ENCODE peak calls at places on chromosomes 11 and 22, in five cellular contexts. X is IMR-90; Y is mammary epithelial cell; Q is GM23338; C is effector memory CD4-positive, alpha-beta T cell. B is an unnamed sample. For H3K4me1, the result is how much of the 10 kb centered on the place peaks cover.

GRCh38 chr11:62806611-62807121 is 1.4 kb upstream of the NXF1 start:
- DNase-seq in X (peak), C (no peak), Q (no peak), Y (peak), B (no peak)

GRCh38 chr22:23180301-23180892 is at the start of gene BCR:
- DNase-seq in Y (peak), Q (peak), X (peak), C (peak), B (peak)

GRCh38 chr11:111718436-111719325 is 47.5 kb downstream of the PPP2R1B start:
- DNase-seq in C (no peak), X (peak), Y (peak), Q (no peak), B (peak)

GRCh38 chr11:119699227-119699626 is 29.8 kb downstream of the NECTIN1 start:
- DNase-seq in Y (peak), Q (no peak), C (no peak), X (no peak), B (no peak)

GRCh38 chr22:42172385-42173172 is 42.0 kb upstream of the CYP2D6 start:
- DNase-seq in C (no peak), Q (no peak), Y (no peak), X (peak), B (no peak)

GRCh38 chr11:96393753-96394348 is 4.0 kb downstream of the JRKL start:
- DNase-seq in X (peak), Y (peak), Q (peak), C (no peak), B (peak)

GRCh38 chr11:61855939-61856730 is 28.0 kb downstream of the FADS2 start:
- DNase-seq in X (peak), Y (no peak), Q (no peak), C (no peak), B (no peak)

GRCh38 chr22:28172948-28173360 is 253.9 kb upstream of the PITPNB start:
- DNase-seq in Y (peak), C (no peak), Q (no peak), X (no peak), B (no peak)

GRCh38 chr11:109785714-109786113 is 307.5 kb upstream of the ZC3H12C start:
- DNase-seq in Y (no peak), Q (no peak), C (no peak), X (peak), B (no peak)

GRCh38 chr11:134556186-134556585 is 144.1 kb upstream of the B3GAT1 start:
- DNase-seq in C (no peak), X (no peak), Q (no peak), Y (no peak), B (no peak)

GRCh38 chr11:45815747-45816146 is 10.8 kb downstream of the SLC35C1 start:
- DNase-seq in Y (peak), X (peak), C (no peak), Q (peak), B (no peak)

GRCh38 chr11:61816736-61817455 is at the start of gene FADS1:
- DNase-seq in Q (peak), X (peak), C (peak), Y (peak), B (peak)

GRCh38 chr11:111841370-111842053 is 29.9 kb downstream of the ALG9 start:
- DNase-seq in C (peak), Q (peak), Y (peak), X (peak), B (peak)

GRCh38 chr11:69711824-69712801 is 8.3 kb upstream of the FGF19 start:
- DNase-seq in Y (no peak), C (no peak), Q (peak), X (no peak), B (peak)

GRCh38 chr22:35614404-35614803 is 2.7 kb downstream of the MB start:
- DNase-seq in X (no peak), C (no peak), Q (no peak), Y (no peak), B (no peak)

GRCh38 chr11:119416606-119417580 is 6.1 kb downstream of the THY1 start:
- DNase-seq in Q (peak), Y (peak), C (no peak), X (peak), B (no peak)

GRCh38 chr11:133501643-133502535 is 30.4 kb downstream of the OPCML start:
- DNase-seq in C (no peak), Y (no peak), X (no peak), Q (no peak), B (peak)

GRCh38 chr11:120182790-120183491 is 27.9 kb upstream of the OAF start:
- DNase-seq in C (no peak), Q (peak), X (no peak), Y (no peak), B (no peak)

GRCh38 chr22:27238935-27239510 is 562.5 kb downstream of the MN1 start:
- DNase-seq in Q (no peak), X (peak), C (no peak), Y (peak), B (no peak)

GRCh38 chr22:35380537-35381423 is at the start of gene HMOX1:
- DNase-seq in X (peak), Q (peak), Y (peak), C (no peak), B (peak)

GRCh38 chr11:121810291-121810690 is 305.7 kb downstream of the BLID start:
- DNase-seq in C (no peak), Q (no peak), X (peak), Y (peak), B (no peak)

GRCh38 chr11:14894657-14895598 is 2.9 kb upstream of the CYP2R1 start:
- DNase-seq in C (no peak), Y (no peak), X (peak), Q (no peak), B (no peak)

GRCh38 chr11:126596474-126596873 is 241.0 kb downstream of the ST3GAL4 start:
- DNase-seq in C (no peak), Q (no peak), X (no peak), Y (no peak), B (no peak)

GRCh38 chr11:67119577-67120391 is 721 bp downstream of the KDM2A start:
- DNase-seq in C (no peak), Y (peak), Q (peak), X (no peak), B (peak)

GRCh38 chr11:78256962-78257361 is 68.2 kb downstream of the USP35 start:
- DNase-seq in Y (no peak), Q (no peak), C (no peak), X (peak), B (no peak)

GRCh38 chr11:10294289-10294953 is 402 bp upstream of the SBF2 start:
- DNase-seq in C (no peak), Q (peak), Y (peak), X (peak), B (peak)

GRCh38 chr22:17199131-17199731 is 20.0 kb downstream of the ADA2 start:
- DNase-seq in Q (peak), X (peak), C (no peak), Y (no peak), B (peak)

GRCh38 chr11:44681698-44682097 is 45.1 kb upstream of the TSPAN18 start:
- DNase-seq in C (no peak), X (peak), Q (no peak), Y (peak), B (no peak)

GRCh38 chr11:16924826-16925494 is 89.3 kb downstream of the PLEKHA7 start:
- DNase-seq in Q (peak), X (no peak), C (no peak), Y (peak), B (peak)

GRCh38 chr11:2975594-2975993 is 16.5 kb downstream of the NAP1L4 start:
- DNase-seq in Y (no peak), Q (peak), X (peak), C (no peak), B (peak)

GRCh38 chr11:62336949-62337681 is at the start of gene ASRGL1:
- DNase-seq in Y (peak), C (peak), Q (peak), X (peak), B (peak)

GRCh38 chr22:19090183-19090582 is 32.0 kb downstream of the DGCR2 start:
- DNase-seq in Y (no peak), C (no peak), X (no peak), Q (no peak), B (no peak)
- H3K4me1 ChIP-seq in Y (under half), C (under half), X (under half), Q (under half), B (under half)

DNA sequence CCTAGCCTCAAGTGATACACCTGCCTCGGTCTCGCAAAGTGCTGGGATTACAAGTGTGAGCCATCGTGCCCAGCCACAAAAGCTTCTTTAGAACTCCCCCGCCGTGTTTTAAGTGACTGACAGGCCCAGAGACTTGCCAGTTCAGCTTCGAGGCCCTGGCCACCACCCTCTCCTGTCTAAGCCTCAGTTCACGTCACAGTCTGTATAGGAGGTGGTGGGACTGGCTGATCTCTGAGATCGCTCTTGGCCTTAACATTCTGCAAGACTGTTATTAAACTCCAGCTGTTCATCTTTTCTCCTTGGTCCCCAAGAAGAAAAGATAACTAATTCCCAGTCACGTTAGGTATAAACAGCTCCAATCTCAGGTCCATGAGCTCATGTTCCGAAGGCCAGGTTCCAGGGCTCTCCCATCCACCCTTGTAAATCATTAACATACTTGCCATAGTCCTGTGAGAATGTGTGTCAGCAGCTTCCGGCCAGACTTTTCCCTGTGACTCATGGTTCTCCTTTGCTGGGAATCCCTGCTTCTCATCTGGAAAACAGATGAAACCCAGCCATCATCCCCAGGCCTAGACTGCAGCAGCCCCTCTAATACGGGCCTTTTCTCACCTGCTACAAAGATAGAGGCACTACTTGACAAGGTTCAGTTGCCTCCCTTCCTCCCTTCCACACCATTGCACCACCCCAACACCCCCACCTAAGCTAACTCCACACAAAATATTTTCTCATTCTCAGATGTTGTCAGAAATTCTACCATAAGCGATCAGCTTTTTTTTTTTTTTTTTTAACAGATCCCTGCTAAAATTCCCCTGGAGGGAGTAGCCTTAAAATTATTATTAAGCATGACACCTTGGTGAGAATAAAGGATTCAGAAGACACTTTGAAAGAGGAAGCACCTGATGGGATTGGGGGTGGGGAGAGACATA is 5.6 kb upstream of the KIAA0930 start:
- DNase-seq in C (no peak), Q (no peak), X (peak), Y (peak), B (no peak)
- H3K27ac ChIP-seq in C (no peak), Q (peak), X (peak), Y (peak), B (no peak)

GRCh38 chr11:117099681-117100080 is 1.5 kb upstream of the SIK3 start:
- DNase-seq in Q (no peak), C (no peak), Y (no peak), X (no peak), B (peak)

GRCh38 chr11:117096973-117097566 is 1.2 kb downstream of the SIK3 start:
- DNase-seq in C (no peak), X (no peak), Q (no peak), Y (no peak), B (no peak)

GRCh38 chr11:117096140-117096972 is 1.9 kb downstream of the SIK3 start:
- DNase-seq in Q (peak), X (no peak), C (no peak), Y (no peak), B (peak)

GRCh38 chr11:117098269-117099231 is at the start of gene SIK3:
- DNase-seq in C (peak), X (peak), Y (peak), Q (peak), B (peak)

GRCh38 chr11:117097567-117098268 is 510 bp downstream of the SIK3 start:
- DNase-seq in C (no peak), Y (no peak), X (no peak), Q (peak), B (peak)
- H3K4me1 ChIP-seq in C (under half), Y (under half), X (under half), Q (under half), B (under half)

DNA sequence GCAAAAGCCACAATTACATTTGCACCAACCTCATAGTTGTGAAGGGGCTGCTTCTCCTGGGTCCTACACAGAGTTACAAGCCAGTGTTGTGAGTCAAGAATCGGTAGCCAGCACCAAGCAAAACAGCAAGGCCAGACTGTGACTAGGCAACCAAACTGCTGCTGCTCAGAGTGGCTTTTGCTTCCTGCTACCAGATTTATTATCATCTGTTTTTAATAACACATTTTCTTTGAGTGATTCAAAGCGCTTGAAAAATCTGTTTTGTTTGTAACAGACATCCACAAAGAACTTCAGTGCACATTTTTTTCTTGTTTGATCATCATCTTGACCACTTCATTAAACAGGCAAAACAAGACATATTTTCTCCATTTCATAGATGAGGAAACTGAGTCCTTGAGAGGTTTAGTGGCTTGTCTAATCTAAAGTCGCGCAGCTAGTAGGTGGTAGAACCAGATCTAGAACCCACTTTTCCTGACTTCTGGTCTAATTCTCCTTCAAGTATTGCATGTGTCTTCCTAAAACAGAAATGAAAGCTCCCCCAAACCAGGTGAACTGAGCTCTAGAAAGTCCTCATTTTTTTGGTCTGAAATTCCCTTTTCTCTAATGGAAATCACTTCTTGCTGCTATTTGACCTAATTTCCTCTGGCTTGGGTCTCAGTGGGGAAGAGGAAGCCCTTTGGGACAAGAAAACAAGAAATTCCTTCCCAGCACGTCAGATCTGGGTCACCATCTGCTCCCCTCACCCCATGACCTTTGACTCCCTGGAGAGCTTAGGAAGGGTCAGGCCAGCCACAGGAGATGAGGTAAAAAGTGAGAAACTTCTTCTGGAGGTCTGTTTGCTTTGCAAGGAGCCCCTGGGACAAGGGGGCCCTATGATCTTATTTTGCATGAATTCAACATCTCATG is 39.9 kb downstream of the CWC15 start:
- DNase-seq in C (no peak), X (peak), Y (peak), Q (no peak), B (no peak)
- H3K27ac ChIP-seq in C (no peak), X (peak), Y (no peak), Q (no peak), B (no peak)

GRCh38 chr11:36460220-36460619 is 49.9 kb downstream of the TRAF6 start:
- DNase-seq in Q (peak), X (no peak), C (no peak), Y (no peak), B (peak)

GRCh38 chr11:36465449-36466163 is 44.5 kb downstream of the TRAF6 start:
- DNase-seq in C (no peak), X (peak), Y (peak), Q (no peak), B (no peak)

GRCh38 chr11:36464720-36465119 is 45.4 kb downstream of the TRAF6 start:
- DNase-seq in Q (no peak), C (no peak), X (no peak), Y (no peak), B (no peak)

GRCh38 chr11:36462321-36462720 is 47.8 kb downstream of the TRAF6 start:
- DNase-seq in Q (no peak), X (no peak), C (no peak), Y (no peak), B (no peak)

DNA sequence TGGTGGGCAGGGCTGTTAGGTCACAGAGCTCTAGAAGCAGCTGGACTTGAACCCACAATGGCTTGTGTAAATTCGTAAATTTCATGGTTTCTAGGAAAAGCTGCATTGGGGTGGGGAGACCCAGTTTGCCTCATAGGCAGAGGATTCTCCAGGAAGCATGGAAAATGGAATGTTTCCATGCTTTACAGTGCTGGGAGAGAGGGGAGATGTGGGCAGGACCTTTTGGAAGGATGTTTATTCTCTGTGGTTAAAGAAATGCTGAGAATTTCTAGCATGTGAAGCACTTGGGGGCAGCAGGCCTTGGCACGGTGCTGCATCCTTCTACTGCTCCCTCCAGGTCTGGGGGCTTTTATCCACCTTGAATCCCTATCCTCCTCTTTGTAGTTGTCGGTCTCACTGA is 46.3 kb downstream of the TRAF6 start:
- DNase-seq in Q (peak), C (no peak), Y (no peak), X (peak), B (no peak)
- H3K4me1 ChIP-seq in Q (under half), C (under half), Y (under half), X (under half), B (under half)

GRCh38 chr11:35138606-35138948 is 394 bp upstream of the CD44 start:
- DNase-seq in Q (peak), X (no peak), C (no peak), Y (no peak), B (no peak)

GRCh38 chr11:35135222-35135621 is 3.7 kb upstream of the CD44 start:
- DNase-seq in Q (no peak), X (no peak), C (no peak), Y (no peak), B (no peak)

GRCh38 chr11:35134403-35135126 is 4.4 kb upstream of the CD44 start:
- DNase-seq in Q (no peak), Y (no peak), X (no peak), C (no peak), B (no peak)

GRCh38 chr11:35138058-35138457 is 913 bp upstream of the CD44 start:
- DNase-seq in C (no peak), X (no peak), Q (no peak), Y (no peak), B (no peak)

GRCh38 chr11:35136311-35136710 is 2.7 kb upstream of the CD44 start:
- DNase-seq in X (no peak), C (no peak), Q (no peak), Y (no peak), B (no peak)
- H3K27ac ChIP-seq in X (no peak), C (no peak), Q (no peak), Y (no peak), B (no peak)

GRCh38 chr11:8785457-8785856 is 102.9 kb downstream of the RPL27A start:
- DNase-seq in C (no peak), Q (no peak), X (no peak), Y (no peak), B (no peak)
- H3K4me1 ChIP-seq in C (under half), Q (under half), X (under half), Y (under half), B (under half)